ENCODE peak calls at places on chromosome 14, in five cellular contexts. One of them, this sample, is unnamed.

GRCh38 chr14:51094282-51094821 is 553 bp downstream of the TRIM9 start:
- DNase-seq in thoracic aorta: no peak
- DNase-seq in CD8-positive, alpha-beta memory T cell: no peak
- DNase-seq in H1: peak; percentile 68
- DNase-seq in A549: peak; percentile 22
- DNase-seq in this sample: no peak

GRCh38 chr14:44963775-44964380 is 1.9 kb downstream of the TOGARAM1 start:
- DNase-seq in A549: no peak
- DNase-seq in thoracic aorta: no peak
- DNase-seq in H1: no peak
- DNase-seq in CD8-positive, alpha-beta memory T cell: no peak
- DNase-seq in this sample: no peak

GRCh38 chr14:30620178-30620577 is 1.9 kb upstream of the SCFD1 start:
- DNase-seq in CD8-positive, alpha-beta memory T cell: no peak
- DNase-seq in H1: no peak
- DNase-seq in thoracic aorta: no peak
- DNase-seq in A549: no peak
- DNase-seq in this sample: no peak

GRCh38 chr14:95998656-95999055 is 40.5 kb upstream of the C14orf132 start:
- DNase-seq in thoracic aorta: no peak
- DNase-seq in A549: no peak
- DNase-seq in H1: no peak
- DNase-seq in CD8-positive, alpha-beta memory T cell: no peak
- DNase-seq in this sample: no peak

GRCh38 chr14:24238123-24238522 is 4.3 kb downstream of the TINF2 start:
- DNase-seq in thoracic aorta: no peak
- DNase-seq in A549: no peak
- DNase-seq in CD8-positive, alpha-beta memory T cell: no peak
- DNase-seq in H1: no peak
- DNase-seq in this sample: no peak

GRCh38 chr14:103223818-103224352 is 100.6 kb downstream of the TNFAIP2 start:
- DNase-seq in A549: no peak
- DNase-seq in thoracic aorta: no peak
- DNase-seq in H1: no peak
- DNase-seq in CD8-positive, alpha-beta memory T cell: no peak
- DNase-seq in this sample: no peak

GRCh38 chr14:56159066-56159465 is 40.9 kb downstream of the PELI2 start:
- DNase-seq in A549: no peak
- DNase-seq in H1: no peak
- DNase-seq in thoracic aorta: no peak
- DNase-seq in CD8-positive, alpha-beta memory T cell: no peak
- DNase-seq in this sample: no peak

GRCh38 chr14:75254901-75255300 is 23.7 kb upstream of the FOS start:
- DNase-seq in thoracic aorta: no peak
- DNase-seq in H1: no peak
- DNase-seq in CD8-positive, alpha-beta memory T cell: no peak
- DNase-seq in A549: no peak
- DNase-seq in this sample: no peak

GRCh38 chr14:30354439-30354838 is 204.5 kb upstream of the G2E3 start:
- DNase-seq in A549: no peak
- DNase-seq in CD8-positive, alpha-beta memory T cell: no peak
- DNase-seq in thoracic aorta: no peak
- DNase-seq in H1: no peak
- DNase-seq in this sample: no peak

GRCh38 chr14:20801726-20802125 is 918 bp downstream of the RNASE1 start:
- DNase-seq in CD8-positive, alpha-beta memory T cell: no peak
- DNase-seq in thoracic aorta: no peak
- DNase-seq in H1: no peak
- DNase-seq in A549: no peak
- DNase-seq in this sample: no peak
- H3K4me3 ChIP-seq in CD8-positive, alpha-beta memory T cell: no peak overlapping the region
- H3K4me3 ChIP-seq in thoracic aorta: peak overlapping the region; percentile 62
- H3K4me3 ChIP-seq in H1: no peak overlapping the region
- H3K4me3 ChIP-seq in A549: no peak overlapping the region
- H3K4me3 ChIP-seq in this sample: no peak overlapping the region

GRCh38 chr14:105931808-105932483 is 405.6 kb downstream of the TMEM121 start:
- DNase-seq in H1: no peak
- DNase-seq in thoracic aorta: no peak
- DNase-seq in A549: peak; percentile 36
- DNase-seq in CD8-positive, alpha-beta memory T cell: no peak
- DNase-seq in this sample: no peak
- H3K9me3 ChIP-seq in H1: peaks cover 62% of the 10 kb centered on the region
- H3K9me3 ChIP-seq in thoracic aorta: peaks cover 3% of the 10 kb centered on the region
- H3K9me3 ChIP-seq in A549: peaks cover 12% of the 10 kb centered on the region
- H3K9me3 ChIP-seq in CD8-positive, alpha-beta memory T cell: no peaks in the 10 kb centered on the region
- H3K9me3 ChIP-seq in this sample: peaks cover 20% of the 10 kb centered on the region

DNA sequence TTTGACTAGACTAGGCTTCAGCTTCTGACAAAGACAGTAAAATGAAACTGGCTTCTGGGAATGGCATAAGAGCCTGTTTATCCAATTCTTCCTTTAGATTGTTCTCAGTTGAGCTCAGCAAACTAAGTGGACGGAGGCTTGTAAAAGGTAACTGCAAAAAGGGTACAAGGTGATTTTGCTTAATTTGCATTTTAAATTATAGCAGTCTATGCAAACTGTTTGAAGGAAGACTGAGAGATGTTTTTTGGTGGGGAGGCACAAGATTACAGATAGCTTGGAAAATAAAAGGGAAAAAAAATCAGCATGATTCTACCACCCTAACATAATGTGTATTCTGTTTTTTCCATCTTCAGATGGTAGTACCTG is 5.0 kb downstream of the SUSD6 start:
- DNase-seq in A549: no peak
- DNase-seq in H1: no peak
- DNase-seq in CD8-positive, alpha-beta memory T cell: no peak
- DNase-seq in thoracic aorta: no peak
- DNase-seq in this sample: no peak
- H3K4me3 ChIP-seq in A549: no peak overlapping the region
- H3K4me3 ChIP-seq in H1: no peak overlapping the region
- H3K4me3 ChIP-seq in CD8-positive, alpha-beta memory T cell: peak overlapping the region; percentile 57
- H3K4me3 ChIP-seq in thoracic aorta: peak overlapping the region; percentile 90
- H3K4me3 ChIP-seq in this sample: no peak overlapping the region

DNA sequence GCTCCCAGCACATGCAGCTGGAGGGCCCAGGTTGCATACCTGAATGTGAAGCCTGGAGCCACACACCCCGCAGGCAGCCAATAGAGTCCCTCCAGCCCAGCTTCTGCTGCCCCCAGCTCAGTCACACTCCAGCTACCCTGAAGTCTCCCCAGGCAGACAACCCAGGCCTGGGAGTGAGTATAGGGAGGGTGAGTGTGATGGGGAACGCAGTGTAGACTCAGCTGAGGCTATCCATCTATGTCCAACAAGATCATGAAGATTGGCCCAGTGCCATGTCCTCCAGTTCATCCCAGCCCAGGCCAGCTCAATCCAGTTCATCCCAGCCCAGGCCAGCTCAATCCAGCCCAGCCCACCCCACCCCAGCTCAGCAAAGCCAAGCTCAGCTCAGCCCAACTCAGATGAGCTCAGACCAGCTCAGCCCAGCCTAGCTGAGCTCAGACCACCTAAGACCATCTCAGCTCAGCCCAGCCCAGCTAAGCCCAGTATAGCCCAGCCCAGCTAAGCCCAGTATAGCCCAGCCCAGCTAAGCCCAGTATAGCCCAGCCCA is 330.4 kb downstream of the TMEM121 start:
- DNase-seq in thoracic aorta: no peak
- DNase-seq in CD8-positive, alpha-beta memory T cell: no peak
- DNase-seq in A549: no peak
- DNase-seq in H1: no peak
- DNase-seq in this sample: no peak
- H3K9me3 ChIP-seq in thoracic aorta: no peaks in the 10 kb centered on the region
- H3K9me3 ChIP-seq in CD8-positive, alpha-beta memory T cell: no peaks in the 10 kb centered on the region
- H3K9me3 ChIP-seq in A549: no peaks in the 10 kb centered on the region
- H3K9me3 ChIP-seq in H1: peaks cover 82% of the 10 kb centered on the region
- H3K9me3 ChIP-seq in this sample: peaks cover 31% of the 10 kb centered on the region

GRCh38 chr14:81009339-81009738 is 53.9 kb downstream of the TSHR start:
- DNase-seq in thoracic aorta: no peak
- DNase-seq in A549: no peak
- DNase-seq in H1: no peak
- DNase-seq in CD8-positive, alpha-beta memory T cell: no peak
- DNase-seq in this sample: no peak
- H3K4me3 ChIP-seq in thoracic aorta: no peak overlapping the region
- H3K4me3 ChIP-seq in A549: no peak overlapping the region
- H3K4me3 ChIP-seq in H1: no peak overlapping the region
- H3K4me3 ChIP-seq in CD8-positive, alpha-beta memory T cell: no peak overlapping the region
- H3K4me3 ChIP-seq in this sample: no peak overlapping the region

DNA sequence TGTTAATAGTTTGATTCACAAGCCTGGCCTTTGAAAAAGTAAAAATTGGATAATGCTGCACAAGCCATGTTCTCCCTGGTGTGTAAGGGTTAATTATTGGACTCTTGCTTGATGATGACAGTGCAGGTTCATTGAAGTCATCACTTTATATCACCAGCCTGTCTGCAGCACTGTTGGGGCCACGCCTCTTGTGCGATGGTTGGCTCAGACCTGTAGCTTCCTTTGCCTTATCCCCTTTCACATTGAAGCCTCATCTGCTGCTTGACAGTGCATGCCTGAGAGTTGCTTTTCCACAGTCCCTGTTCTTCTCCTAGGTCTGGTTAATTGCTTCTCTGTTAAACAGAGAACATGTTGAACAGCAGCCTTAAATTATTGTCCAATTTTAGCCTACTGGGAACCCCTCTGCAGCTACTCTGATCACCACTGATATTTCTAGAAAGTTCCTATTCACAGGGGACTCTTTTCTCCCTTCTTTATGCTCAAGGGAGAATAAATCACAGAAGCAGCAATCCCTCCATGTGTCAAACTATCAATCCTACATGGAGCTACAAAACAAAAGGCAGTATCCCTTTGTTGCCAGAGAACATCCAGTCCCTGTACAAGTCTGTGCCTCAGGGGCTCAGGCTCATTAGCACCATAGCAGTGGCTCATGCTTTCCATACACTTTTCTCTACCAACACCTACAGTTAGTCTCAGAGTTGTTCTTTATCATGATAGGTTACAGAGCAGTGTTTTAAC is 322.1 kb downstream of the RGS6 start:
- DNase-seq in A549: no peak
- DNase-seq in thoracic aorta: no peak
- DNase-seq in H1: no peak
- DNase-seq in CD8-positive, alpha-beta memory T cell: no peak
- DNase-seq in this sample: no peak
- H3K9me3 ChIP-seq in A549: no peaks in the 10 kb centered on the region
- H3K9me3 ChIP-seq in thoracic aorta: no peaks in the 10 kb centered on the region
- H3K9me3 ChIP-seq in H1: peaks cover 11% of the 10 kb centered on the region
- H3K9me3 ChIP-seq in CD8-positive, alpha-beta memory T cell: no peaks in the 10 kb centered on the region
- H3K9me3 ChIP-seq in this sample: no peaks in the 10 kb centered on the region

DNA sequence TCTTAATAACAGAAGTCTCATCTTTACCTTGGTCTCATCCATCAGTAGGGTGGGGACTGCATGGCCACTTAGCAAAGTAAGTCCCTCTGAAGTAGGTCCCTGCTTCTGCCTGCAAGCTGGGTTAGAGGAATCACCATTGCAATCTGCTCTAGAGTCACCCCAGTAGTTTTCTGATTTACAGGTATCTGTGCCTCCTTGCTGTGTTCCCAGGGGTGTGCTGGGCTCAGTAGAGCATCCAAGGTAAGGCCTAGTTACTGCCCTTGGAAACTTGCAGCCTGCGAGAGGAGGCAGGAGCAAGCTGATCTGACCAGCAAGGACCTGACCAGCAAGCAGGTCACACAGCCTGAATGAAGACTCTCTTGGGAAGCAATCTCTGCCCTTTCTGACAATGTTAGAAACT is 160.8 kb upstream of the GSC start:
- DNase-seq in A549: no peak
- DNase-seq in thoracic aorta: no peak
- DNase-seq in H1: no peak
- DNase-seq in CD8-positive, alpha-beta memory T cell: no peak
- DNase-seq in this sample: no peak
- H3K4me3 ChIP-seq in A549: no peak overlapping the region
- H3K4me3 ChIP-seq in thoracic aorta: no peak overlapping the region
- H3K4me3 ChIP-seq in H1: no peak overlapping the region
- H3K4me3 ChIP-seq in CD8-positive, alpha-beta memory T cell: no peak overlapping the region
- H3K4me3 ChIP-seq in this sample: no peak overlapping the region